ENCODE peak calls at places on chromosomes 3 and 15, in four cellular contexts. V, E, S and O are unnamed samples.

GRCh38 chr3:81723732-81724313 is 37.6 kb downstream of the GBE1 start:
- DNase-seq in V (no peak), E (no peak), S (no peak), O (no peak)

GRCh38 chr3:161420746-161421145 is 49.4 kb upstream of the SPTSSB start:
- DNase-seq in V (no peak), E (no peak), S (no peak), O (no peak)

GRCh38 chr15:22969512-22969911 is 10.7 kb downstream of the CYFIP1 start:
- DNase-seq in V (no peak), E (no peak), S (no peak), O (no peak)

GRCh38 chr3:15151166-15151565 is 52.2 kb upstream of the RBSN start:
- DNase-seq in V (no peak), E (no peak), S (no peak), O (no peak)

GRCh38 chr3:123104550-123104949 is 37.7 kb downstream of the PDIA5 start:
- DNase-seq in V (no peak), E (no peak), S (peak), O (no peak)

GRCh38 chr15:41125063-41125669 is 9.1 kb upstream of the INO80 start:
- DNase-seq in V (no peak), E (no peak), S (no peak), O (no peak)

GRCh38 chr3:169660709-169661566 is 2.6 kb downstream of the MECOM start:
- DNase-seq in V (no peak), E (no peak), S (no peak), O (no peak)

GRCh38 chr3:152403632-152404066 is 134.9 kb downstream of the MBNL1 start:
- DNase-seq in V (no peak), E (no peak), S (peak), O (no peak)

GRCh38 chr3:30350011-30350410 is 256.4 kb upstream of the TGFBR2 start:
- DNase-seq in V (no peak), E (no peak), S (no peak), O (no peak)

GRCh38 chr3:53238051-53238850 is 17.6 kb downstream of the TKT start:
- DNase-seq in V (peak), E (no peak), S (no peak), O (no peak)

GRCh38 chr3:31132132-31132769 is 237.8 kb upstream of the GADL1 start:
- DNase-seq in V (no peak), E (no peak), S (no peak), O (no peak)

GRCh38 chr3:112333002-112333385 is at the start of gene CD200:
- DNase-seq in V (peak), E (peak), S (peak), O (peak)

GRCh38 chr3:58041826-58042324 is 33.7 kb downstream of the FLNB start:
- DNase-seq in V (no peak), E (no peak), S (no peak), O (no peak)

GRCh38 chr15:73317651-73318462 is 50.9 kb downstream of the HCN4 start:
- DNase-seq in V (no peak), E (no peak), S (no peak), O (no peak)

GRCh38 chr3:52502001-52502400 is 6.9 kb downstream of the STAB1 start:
- DNase-seq in V (no peak), E (no peak), S (no peak), O (no peak)

GRCh38 chr3:72797773-72798543 is 50.3 kb downstream of the SHQ1 start:
- DNase-seq in V (no peak), E (no peak), S (peak), O (no peak)

GRCh38 chr3:132641837-132642538 is 17.6 kb downstream of the ACAD11 start:
- DNase-seq in V (no peak), E (no peak), S (no peak), O (no peak)

GRCh38 chr3:184344579-184345350 is 7.4 kb downstream of the FAM131A start:
- DNase-seq in V (no peak), E (no peak), S (no peak), O (no peak)

GRCh38 chr3:188400494-188401243 is 246.7 kb downstream of the LPP start:
- DNase-seq in V (no peak), E (no peak), S (no peak), O (no peak)

GRCh38 chr3:51992017-51992682 is 3.5 kb downstream of the RPL29 start:
- DNase-seq in V (no peak), E (no peak), S (no peak), O (no peak)

GRCh38 chr3:24487325-24488242 is 7.1 kb downstream of the THRB start:
- DNase-seq in V (no peak), E (no peak), S (no peak), O (no peak)

GRCh38 chr3:132180337-132180791 is 136.8 kb upstream of the ACP3 start:
- DNase-seq in V (no peak), E (no peak), S (no peak), O (no peak)

GRCh38 chr3:52333869-52334557 is 17.9 kb downstream of the DNAH1 start:
- DNase-seq in V (no peak), E (no peak), S (no peak), O (no peak)

GRCh38 chr3:96022676-96023075 is 791.7 kb upstream of the EPHA6 start:
- DNase-seq in V (no peak), E (no peak), S (no peak), O (no peak)
- TF ChIP-seq CTCF in V (no peak), E (no peak), S (no peak), O (no peak)

GRCh38 chr3:129344540-129345220 is 66.0 kb downstream of the HMCES start:
- DNase-seq in V (no peak), E (no peak), S (no peak), O (no peak)
- TF ChIP-seq CTCF in V (no peak), E (no peak), S (no peak), O (no peak)

GRCh38 chr15:43250785-43251184 is 15.9 kb downstream of the TGM5 start:
- DNase-seq in V (no peak), E (no peak), S (peak), O (no peak)
- TF ChIP-seq CTCF in V (no peak), E (no peak), S (no peak), O (no peak)

DNA sequence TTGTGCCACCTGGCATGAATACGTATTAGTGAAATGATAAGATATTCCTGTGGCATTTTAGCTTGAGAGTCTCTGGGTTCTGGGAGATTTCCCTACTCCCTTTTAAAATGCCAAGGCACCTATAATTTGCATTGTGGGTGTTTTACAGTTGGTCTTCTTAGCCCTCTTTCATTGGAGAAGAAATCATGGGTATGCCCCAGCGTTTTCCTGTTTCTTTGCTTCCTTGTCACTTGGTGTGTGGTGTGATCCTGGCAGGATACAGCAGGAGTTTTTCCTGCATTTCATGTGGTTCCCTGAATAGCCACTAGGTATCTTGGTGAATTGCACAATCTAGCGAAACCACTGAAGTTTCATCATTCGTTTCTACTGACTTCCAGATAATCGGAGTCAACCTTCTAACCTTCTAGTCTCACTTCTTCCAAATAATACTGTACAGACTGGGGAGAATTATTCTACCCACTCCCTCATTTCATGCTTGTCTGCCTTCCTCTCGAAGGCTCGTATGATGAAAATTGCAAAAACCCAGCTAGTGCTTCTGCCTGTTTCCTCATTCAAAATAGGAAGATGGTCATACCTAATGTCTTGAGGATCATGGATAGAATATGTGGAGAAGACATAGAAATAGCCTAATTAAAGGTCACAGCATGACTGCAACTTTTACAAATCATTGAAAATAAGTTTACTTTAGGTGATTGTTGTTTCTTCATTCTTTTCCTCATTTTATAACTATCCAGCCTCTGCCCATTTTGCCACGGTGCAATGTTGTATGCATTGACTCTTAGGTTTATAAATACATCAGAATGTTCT is 2.7 kb downstream of the BHLHE40 start:
- DNase-seq in V (peak), E (no peak), S (peak), O (no peak)
- TF ChIP-seq CTCF in V (peak), E (peak), S (peak), O (peak)

DNA sequence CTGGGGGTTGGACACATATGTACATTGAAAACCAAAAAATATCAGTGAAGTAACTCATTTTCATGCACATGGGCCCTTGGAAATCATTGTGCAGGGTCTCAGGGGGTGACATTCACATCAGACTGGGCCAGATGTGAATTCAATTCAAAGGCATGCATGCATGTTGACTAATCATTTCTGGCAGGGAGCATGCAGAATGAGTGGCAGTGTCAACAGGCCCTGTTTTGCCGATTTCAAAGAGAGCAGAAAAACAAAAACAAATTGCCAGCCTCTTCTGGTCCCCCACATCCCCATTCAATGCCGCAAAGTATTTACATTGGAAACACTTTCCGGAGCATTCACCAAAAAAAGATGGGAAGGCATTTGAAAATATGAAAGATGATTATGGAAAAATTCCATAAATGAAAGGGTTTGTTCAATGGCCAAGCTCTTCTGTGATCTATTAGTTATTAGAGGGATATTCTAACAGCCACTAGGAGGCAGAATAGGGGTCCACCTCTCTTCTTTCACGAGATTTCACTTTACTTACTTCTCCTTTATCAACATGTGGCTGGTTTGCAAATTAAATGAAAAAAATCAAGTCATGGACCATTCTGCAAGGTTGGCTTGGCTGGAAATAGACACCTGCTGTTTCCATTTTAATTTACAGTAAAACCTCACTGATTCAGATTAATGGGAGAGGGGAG is 119.9 kb upstream of the FEZF2 start:
- DNase-seq in V (no peak), E (no peak), S (no peak), O (no peak)
- TF ChIP-seq CTCF in V (no peak), E (peak), S (no peak), O (no peak)

GRCh38 chr3:157354722-157355121 is 81.9 kb upstream of the PTX3 start:
- DNase-seq in V (peak), E (no peak), S (no peak), O (no peak)
- TF ChIP-seq CTCF in V (no peak), E (peak), S (no peak), O (no peak)

GRCh38 chr15:29361560-29361959 is 91.9 kb upstream of the NSMCE3 start:
- DNase-seq in V (no peak), E (no peak), S (no peak), O (no peak)

GRCh38 chr15:29369261-29369660 is 99.6 kb upstream of the NSMCE3 start:
- DNase-seq in V (no peak), E (no peak), S (no peak), O (no peak)

GRCh38 chr15:29364429-29365078 is 94.9 kb upstream of the NSMCE3 start:
- DNase-seq in V (no peak), E (no peak), S (no peak), O (no peak)
- TF ChIP-seq CTCF in V (no peak), E (peak), S (no peak), O (no peak)